ENCODE peak calls at places on chromosomes 4 and X, in eight cellular contexts. Z is HCT116, H is stomach, L is breast epithelium, S is GM12892, E is upper lobe of left lung, Q is endothelial cell of umbilical vein, N is SK-N-SH. J is an unnamed sample.

GRCh38 chr4:6372649-6373525 is 99.5 kb downstream of the PPP2R2C start:
- DNase-seq in Z (peak), H (no peak), L (no peak), S (peak), E (no peak), Q (peak), N (peak), J (no peak)

GRCh38 chr4:174474457-174475075 is 47.7 kb downstream of the HPGD start:
- DNase-seq in Z (no peak), H (no peak), L (no peak), S (no peak), E (no peak), Q (no peak), N (no peak), J (no peak)

GRCh38 chr4:26802790-26803189 is 57.9 kb upstream of the STIM2 start:
- DNase-seq in Z (no peak), H (no peak), L (no peak), S (no peak), E (no peak), Q (no peak), N (no peak), J (no peak)

GRCh38 chr4:113467581-113467980 is 294.0 kb downstream of the CAMK2D start:
- DNase-seq in Z (no peak), H (no peak), L (no peak), S (no peak), E (no peak), Q (peak), N (no peak), J (no peak)

GRCh38 chr4:89356086-89356485 is 48.5 kb upstream of the GPRIN3 start:
- DNase-seq in Z (no peak), H (peak), L (no peak), S (no peak), E (no peak), Q (peak), N (no peak), J (no peak)

GRCh38 chr4:37968747-37969146 is 8.5 kb downstream of the PTTG2 start:
- DNase-seq in Z (no peak), H (no peak), L (no peak), S (no peak), E (no peak), Q (no peak), N (no peak), J (no peak)

GRCh38 chrX:140141444-140142029 is 176.2 kb upstream of the CXorf66 start:
- DNase-seq in Z (peak), H (peak), L (no peak), S (no peak), E (no peak), Q (peak), N (peak), J (peak)

GRCh38 chrX:30153881-30154260 is 61.5 kb upstream of the MAGEB2 start:
- DNase-seq in Z (no peak), H (no peak), L (no peak), S (no peak), E (no peak), Q (no peak), N (no peak), J (no peak)

GRCh38 chr4:122873752-122874151 is 47.1 kb downstream of the FGF2 start:
- DNase-seq in Z (no peak), H (no peak), L (no peak), S (no peak), E (no peak), Q (peak), N (no peak), J (no peak)

GRCh38 chr4:86834901-86835300 is 14.3 kb downstream of the SLC10A6 start:
- DNase-seq in Z (no peak), H (no peak), L (no peak), S (no peak), E (no peak), Q (no peak), N (no peak), J (no peak)

GRCh38 chr4:173862754-173863153 is 332.7 kb upstream of the HAND2 start:
- DNase-seq in Z (no peak), H (no peak), L (no peak), S (no peak), E (no peak), Q (no peak), N (no peak), J (no peak)

GRCh38 chr4:158817562-158818370 is 48.9 kb downstream of the FNIP2 start:
- DNase-seq in Z (no peak), H (no peak), L (no peak), S (no peak), E (no peak), Q (peak), N (no peak), J (peak)

GRCh38 chr4:41132055-41132683 is 82.2 kb downstream of the APBB2 start:
- DNase-seq in Z (no peak), H (peak), L (no peak), S (no peak), E (no peak), Q (no peak), N (no peak), J (no peak)

GRCh38 chrX:155632424-155633100 is 19.8 kb upstream of the TMLHE start:
- DNase-seq in Z (no peak), H (no peak), L (no peak), S (no peak), E (no peak), Q (peak), N (no peak), J (no peak)

GRCh38 chr4:99564921-99565320 is 1.1 kb upstream of the TRMT10A start:
- DNase-seq in Z (no peak), H (no peak), L (no peak), S (no peak), E (no peak), Q (no peak), N (no peak), J (no peak)

GRCh38 chrX:7024850-7025249 is 122.7 kb upstream of the STS start:
- DNase-seq in Z (no peak), H (no peak), L (no peak), S (no peak), E (no peak), Q (no peak), N (no peak), J (no peak)

GRCh38 chr4:77358315-77358928 is 201.4 kb downstream of the CCNG2 start:
- DNase-seq in Z (peak), H (no peak), L (no peak), S (peak), E (no peak), Q (peak), N (peak), J (no peak)

GRCh38 chrX:58051346-58051745 is 141.1 kb upstream of the ZXDA start:
- DNase-seq in Z (no peak), H (no peak), L (no peak), S (no peak), E (no peak), Q (no peak), N (no peak), J (no peak)

GRCh38 chrX:15903186-15903681 is 48.6 kb upstream of the AP1S2 start:
- DNase-seq in Z (no peak), H (no peak), L (no peak), S (peak), E (no peak), Q (no peak), N (no peak), J (peak)

GRCh38 chr4:121278811-121279368 is 101.9 kb downstream of the QRFPR start:
- DNase-seq in Z (no peak), H (no peak), L (no peak), S (no peak), E (no peak), Q (no peak), N (no peak), J (no peak)

GRCh38 chrX:139815771-139816170 is 107.8 kb upstream of the MCF2 start:
- DNase-seq in Z (no peak), H (no peak), L (no peak), S (no peak), E (no peak), Q (no peak), N (no peak), J (no peak)

GRCh38 chr4:87840149-87840548 is 7.4 kb downstream of the MEPE start:
- DNase-seq in Z (no peak), H (no peak), L (no peak), S (no peak), E (no peak), Q (no peak), N (no peak), J (no peak)

GRCh38 chr4:47425628-47426027 is 37.9 kb downstream of the COMMD8 start:
- DNase-seq in Z (no peak), H (no peak), L (no peak), S (no peak), E (no peak), Q (no peak), N (no peak), J (no peak)

GRCh38 chr4:106358899-106359298 is 9.7 kb downstream of the GIMD1 start:
- DNase-seq in Z (no peak), H (no peak), L (no peak), S (no peak), E (no peak), Q (no peak), N (no peak), J (no peak)

GRCh38 chr4:141391293-141391692 is 170.6 kb downstream of the ZNF330 start:
- DNase-seq in Z (no peak), H (no peak), L (no peak), S (no peak), E (no peak), Q (no peak), N (no peak), J (no peak)

GRCh38 chr4:79207281-79207680 is 118.6 kb downstream of the NAA11 start:
- DNase-seq in Z (no peak), H (no peak), L (no peak), S (no peak), E (no peak), Q (no peak), N (no peak), J (no peak)

GRCh38 chr4:133969202-133969873 is 232.3 kb downstream of the PABPC4L start:
- DNase-seq in Z (no peak), H (no peak), L (no peak), S (no peak), E (no peak), Q (peak), N (peak), J (no peak)

GRCh38 chr4:119020158-119020557 is 115.5 kb upstream of the MYOZ2 start:
- DNase-seq in Z (no peak), H (no peak), L (no peak), S (no peak), E (no peak), Q (no peak), N (no peak), J (no peak)
- TF ChIP-seq POLR2AphosphoS5 in Z (no peak), H (peak), L (no peak), S (no peak), E (no peak), Q (no peak), N (no peak), J (no peak)

GRCh38 chr4:101756181-101756580 is 34.3 kb upstream of the BANK1 start:
- DNase-seq in Z (no peak), H (no peak), L (no peak), S (no peak), E (no peak), Q (no peak), N (no peak), J (no peak)
- TF ChIP-seq POLR2AphosphoS5 in Z (no peak), H (no peak), L (no peak), S (no peak), E (no peak), Q (no peak), N (no peak), J (no peak)

DNA sequence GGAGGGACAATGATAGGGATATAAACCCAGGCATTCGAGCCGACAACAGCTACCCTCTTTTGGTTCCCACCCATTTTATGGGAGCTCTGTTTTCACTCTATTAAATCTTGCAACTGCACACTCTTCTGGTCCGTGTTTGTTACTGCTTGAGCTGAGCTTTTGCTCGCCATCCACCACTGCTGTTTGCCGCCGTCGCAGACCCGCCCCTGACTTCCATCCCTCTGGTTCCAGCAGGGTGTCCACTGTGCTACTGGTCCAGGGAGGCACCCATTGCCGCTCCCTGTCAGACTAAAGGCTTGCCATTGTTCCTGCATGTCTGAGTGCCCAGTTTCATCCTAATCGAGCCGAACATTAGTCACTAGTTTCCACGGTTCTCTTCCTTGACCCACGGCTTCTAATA is 1170.5 kb upstream of the PABPC4L start:
- DNase-seq in Z (no peak), H (no peak), L (no peak), S (no peak), E (no peak), Q (no peak), N (no peak), J (no peak)
- TF ChIP-seq POLR2AphosphoS5 in Z (no peak), H (no peak), L (no peak), S (no peak), E (no peak), Q (no peak), N (no peak), J (no peak)

DNA sequence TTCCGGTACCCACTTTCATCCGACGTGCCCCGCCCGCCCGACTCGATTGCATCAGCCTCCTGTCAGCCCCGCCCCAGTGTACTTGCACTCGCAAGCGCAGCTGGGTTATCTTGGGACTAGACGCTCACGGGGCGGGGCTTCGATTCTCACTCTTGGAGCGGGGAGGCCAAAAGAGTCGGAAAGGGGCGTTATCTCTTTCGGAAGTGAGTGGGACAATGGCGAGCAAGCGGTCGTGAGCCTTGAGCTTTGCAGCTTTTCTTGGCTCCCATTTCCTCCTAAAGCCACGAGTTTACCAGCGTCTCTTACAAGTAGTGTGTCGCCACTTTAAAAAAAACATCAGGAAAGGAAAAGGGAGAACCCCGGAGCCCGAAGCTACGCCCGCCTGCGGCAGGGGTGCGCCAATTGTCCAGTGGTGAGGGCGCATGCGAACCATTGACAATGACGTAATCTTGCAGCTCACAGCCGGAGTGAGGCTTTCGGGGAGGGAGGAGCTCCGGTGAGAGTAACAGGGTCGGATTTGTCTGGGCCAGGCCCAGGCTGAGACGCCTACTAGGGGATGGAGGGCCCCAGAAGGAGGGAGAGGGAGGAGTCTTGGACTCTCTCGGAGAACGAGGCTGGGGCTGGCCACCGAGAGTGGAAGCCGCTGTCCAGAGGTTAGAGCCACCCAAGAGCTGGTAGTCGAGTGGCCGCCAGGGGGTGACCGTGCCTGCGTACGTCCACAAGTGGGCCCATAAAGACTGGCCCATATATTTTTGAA is 109.5 kb downstream of the GNL3L start:
- DNase-seq in Z (peak), H (peak), L (peak), S (peak), E (peak), Q (peak), N (peak), J (peak)
- TF ChIP-seq POLR2AphosphoS5 in Z (no peak), H (peak), L (peak), S (peak), E (no peak), Q (peak), N (peak), J (peak)

GRCh38 chrX:54116391-54116790 is 66.7 kb downstream of the FAM120C start:
- DNase-seq in Z (no peak), H (no peak), L (no peak), S (no peak), E (no peak), Q (no peak), N (no peak), J (no peak)
- TF ChIP-seq POLR2AphosphoS5 in Z (no peak), H (no peak), L (no peak), S (no peak), E (no peak), Q (no peak), N (no peak), J (no peak)